ENCODE peak calls at places on chromosomes 1 and 21, in eight cellular contexts. One of them, this sample, is unnamed.

GRCh38 chr21:33968998-33969353 is 53.4 kb upstream of the ATP5PO start:
- DNase-seq in thyroid gland: no peak
- DNase-seq in A549: no peak
- DNase-seq in mammary epithelial cell: no peak
- DNase-seq in ascending aorta: no peak
- DNase-seq in upper lobe of right lung: no peak
- DNase-seq in sigmoid colon: no peak
- DNase-seq in lower lobe of right lung: no peak
- DNase-seq in this sample: no peak

GRCh38 chr1:175163702-175164101 is 28.9 kb downstream of the KIAA0040 start:
- DNase-seq in mammary epithelial cell: no peak
- DNase-seq in lower lobe of right lung: no peak
- DNase-seq in sigmoid colon: no peak
- DNase-seq in ascending aorta: no peak
- DNase-seq in thyroid gland: no peak
- DNase-seq in A549: no peak
- DNase-seq in upper lobe of right lung: no peak
- DNase-seq in this sample: no peak

GRCh38 chr1:212475151-212475550 is 42.4 kb downstream of the NENF start:
- DNase-seq in mammary epithelial cell: no peak
- DNase-seq in thyroid gland: no peak
- DNase-seq in upper lobe of right lung: peak; percentile 12
- DNase-seq in sigmoid colon: no peak
- DNase-seq in ascending aorta: no peak
- DNase-seq in lower lobe of right lung: no peak
- DNase-seq in A549: no peak
- DNase-seq in this sample: no peak

GRCh38 chr1:19179597-19180271 is 30.3 kb downstream of the UBR4 start:
- DNase-seq in ascending aorta: no peak
- DNase-seq in lower lobe of right lung: no peak
- DNase-seq in sigmoid colon: no peak
- DNase-seq in upper lobe of right lung: no peak
- DNase-seq in thyroid gland: no peak
- DNase-seq in A549: no peak
- DNase-seq in mammary epithelial cell: no peak
- DNase-seq in this sample: no peak

GRCh38 chr21:18350216-18350615 is 53.4 kb downstream of the TMPRSS15 start:
- DNase-seq in lower lobe of right lung: no peak
- DNase-seq in thyroid gland: no peak
- DNase-seq in A549: no peak
- DNase-seq in sigmoid colon: no peak
- DNase-seq in mammary epithelial cell: no peak
- DNase-seq in upper lobe of right lung: no peak
- DNase-seq in ascending aorta: no peak
- DNase-seq in this sample: no peak

GRCh38 chr1:241888232-241888631 is 40.2 kb downstream of the EXO1 start:
- DNase-seq in upper lobe of right lung: no peak
- DNase-seq in lower lobe of right lung: no peak
- DNase-seq in sigmoid colon: no peak
- DNase-seq in A549: no peak
- DNase-seq in mammary epithelial cell: peak; percentile 21
- DNase-seq in ascending aorta: no peak
- DNase-seq in thyroid gland: no peak
- DNase-seq in this sample: no peak

GRCh38 chr1:169201084-169201619 is 94.7 kb downstream of the ATP1B1 start:
- DNase-seq in thyroid gland: no peak
- DNase-seq in mammary epithelial cell: peak; percentile 58
- DNase-seq in A549: no peak
- DNase-seq in lower lobe of right lung: no peak
- DNase-seq in sigmoid colon: no peak
- DNase-seq in upper lobe of right lung: no peak
- DNase-seq in ascending aorta: no peak
- DNase-seq in this sample: no peak

GRCh38 chr1:212827831-212828278 is 19.6 kb downstream of the SPATA45 start:
- DNase-seq in thyroid gland: no peak
- DNase-seq in lower lobe of right lung: no peak
- DNase-seq in mammary epithelial cell: no peak
- DNase-seq in upper lobe of right lung: no peak
- DNase-seq in A549: no peak
- DNase-seq in sigmoid colon: no peak
- DNase-seq in ascending aorta: no peak
- DNase-seq in this sample: no peak

GRCh38 chr1:234555390-234556112 is 54.4 kb downstream of the IRF2BP2 start:
- DNase-seq in lower lobe of right lung: no peak
- DNase-seq in A549: no peak
- DNase-seq in upper lobe of right lung: no peak
- DNase-seq in thyroid gland: no peak
- DNase-seq in ascending aorta: no peak
- DNase-seq in sigmoid colon: no peak
- DNase-seq in mammary epithelial cell: no peak
- DNase-seq in this sample: no peak

GRCh38 chr1:55618203-55618602 is 403.0 kb upstream of the USP24 start:
- DNase-seq in A549: no peak
- DNase-seq in lower lobe of right lung: no peak
- DNase-seq in ascending aorta: no peak
- DNase-seq in sigmoid colon: no peak
- DNase-seq in thyroid gland: no peak
- DNase-seq in upper lobe of right lung: no peak
- DNase-seq in mammary epithelial cell: no peak
- DNase-seq in this sample: no peak

GRCh38 chr1:225445644-225446297 is 17.9 kb upstream of the LBR start:
- DNase-seq in mammary epithelial cell: peak; percentile 35
- DNase-seq in thyroid gland: peak; percentile 49
- DNase-seq in A549: no peak
- DNase-seq in sigmoid colon: peak; percentile 79
- DNase-seq in ascending aorta: no peak
- DNase-seq in upper lobe of right lung: peak; percentile 34
- DNase-seq in lower lobe of right lung: no peak
- DNase-seq in this sample: peak; percentile 32

GRCh38 chr21:31888936-31889371 is 16.1 kb downstream of the HUNK start:
- DNase-seq in mammary epithelial cell: no peak
- DNase-seq in ascending aorta: no peak
- DNase-seq in A549: peak; percentile 39
- DNase-seq in sigmoid colon: no peak
- DNase-seq in lower lobe of right lung: no peak
- DNase-seq in upper lobe of right lung: no peak
- DNase-seq in thyroid gland: peak; percentile 48
- DNase-seq in this sample: no peak

GRCh38 chr1:185319152-185319501 is 2.1 kb upstream of the IVNS1ABP start:
- DNase-seq in lower lobe of right lung: no peak
- DNase-seq in ascending aorta: no peak
- DNase-seq in sigmoid colon: no peak
- DNase-seq in upper lobe of right lung: no peak
- DNase-seq in A549: no peak
- DNase-seq in mammary epithelial cell: no peak
- DNase-seq in thyroid gland: no peak
- DNase-seq in this sample: no peak

GRCh38 chr21:34967509-34968289 is 81.4 kb downstream of the RUNX1 start:
- DNase-seq in lower lobe of right lung: no peak
- DNase-seq in thyroid gland: no peak
- DNase-seq in mammary epithelial cell: peak; percentile 10
- DNase-seq in ascending aorta: no peak
- DNase-seq in A549: peak; percentile 1
- DNase-seq in upper lobe of right lung: no peak
- DNase-seq in sigmoid colon: no peak
- DNase-seq in this sample: no peak

GRCh38 chr1:240555524-240555923 is 56.4 kb downstream of the GREM2 start:
- DNase-seq in A549: no peak
- DNase-seq in mammary epithelial cell: no peak
- DNase-seq in upper lobe of right lung: no peak
- DNase-seq in thyroid gland: no peak
- DNase-seq in lower lobe of right lung: no peak
- DNase-seq in sigmoid colon: no peak
- DNase-seq in ascending aorta: no peak
- DNase-seq in this sample: no peak

GRCh38 chr1:98709906-98710305 is 48.4 kb downstream of the SNX7 start:
- DNase-seq in sigmoid colon: no peak
- DNase-seq in lower lobe of right lung: no peak
- DNase-seq in thyroid gland: no peak
- DNase-seq in A549: no peak
- DNase-seq in upper lobe of right lung: no peak
- DNase-seq in mammary epithelial cell: peak; percentile 19
- DNase-seq in ascending aorta: no peak
- DNase-seq in this sample: no peak

GRCh38 chr1:225772323-225772768 is 5.3 kb upstream of the SRP9 start:
- DNase-seq in lower lobe of right lung: peak; percentile 86
- DNase-seq in upper lobe of right lung: peak; percentile 86
- DNase-seq in thyroid gland: peak; percentile 90
- DNase-seq in mammary epithelial cell: peak; percentile 87
- DNase-seq in A549: peak; percentile 87
- DNase-seq in sigmoid colon: peak; percentile 92
- DNase-seq in ascending aorta: no peak
- DNase-seq in this sample: no peak

GRCh38 chr1:62435231-62436038 is 1.4 kb upstream of the USP1 start:
- DNase-seq in lower lobe of right lung: peak; percentile 51
- DNase-seq in thyroid gland: peak; percentile 16
- DNase-seq in upper lobe of right lung: no peak
- DNase-seq in A549: no peak
- DNase-seq in sigmoid colon: peak; percentile 69
- DNase-seq in ascending aorta: no peak
- DNase-seq in mammary epithelial cell: no peak
- DNase-seq in this sample: no peak

GRCh38 chr1:53317651-53318539 is 10.0 kb downstream of the LRP8 start:
- DNase-seq in A549: no peak
- DNase-seq in upper lobe of right lung: no peak
- DNase-seq in lower lobe of right lung: peak; percentile 16
- DNase-seq in ascending aorta: no peak
- DNase-seq in mammary epithelial cell: no peak
- DNase-seq in sigmoid colon: no peak
- DNase-seq in thyroid gland: no peak
- DNase-seq in this sample: no peak

GRCh38 chr1:53316742-53317650 is 10.9 kb downstream of the LRP8 start:
- DNase-seq in ascending aorta: no peak
- DNase-seq in lower lobe of right lung: peak; percentile 39
- DNase-seq in mammary epithelial cell: no peak
- DNase-seq in upper lobe of right lung: no peak
- DNase-seq in thyroid gland: no peak
- DNase-seq in A549: no peak
- DNase-seq in sigmoid colon: no peak
- DNase-seq in this sample: no peak

GRCh38 chr1:53314606-53315005 is 13.3 kb downstream of the LRP8 start:
- DNase-seq in A549: no peak
- DNase-seq in lower lobe of right lung: peak; percentile 14
- DNase-seq in ascending aorta: no peak
- DNase-seq in mammary epithelial cell: no peak
- DNase-seq in sigmoid colon: no peak
- DNase-seq in thyroid gland: no peak
- DNase-seq in upper lobe of right lung: no peak
- DNase-seq in this sample: no peak

GRCh38 chr1:53315456-53316048 is 12.3 kb downstream of the LRP8 start:
- DNase-seq in sigmoid colon: no peak
- DNase-seq in upper lobe of right lung: no peak
- DNase-seq in thyroid gland: peak; percentile 41
- DNase-seq in A549: no peak
- DNase-seq in mammary epithelial cell: no peak
- DNase-seq in ascending aorta: no peak
- DNase-seq in lower lobe of right lung: peak; percentile 25
- DNase-seq in this sample: no peak

GRCh38 chr1:53316058-53316741 is 11.7 kb downstream of the LRP8 start:
- DNase-seq in lower lobe of right lung: peak; percentile 41
- DNase-seq in ascending aorta: no peak
- DNase-seq in A549: no peak
- DNase-seq in mammary epithelial cell: no peak
- DNase-seq in upper lobe of right lung: no peak
- DNase-seq in thyroid gland: no peak
- DNase-seq in sigmoid colon: no peak
- DNase-seq in this sample: no peak
- TF ChIP-seq CTCF in lower lobe of right lung: no peak
- TF ChIP-seq CTCF in ascending aorta: no peak
- TF ChIP-seq CTCF in A549: no peak
- TF ChIP-seq CTCF in mammary epithelial cell: no peak
- TF ChIP-seq CTCF in upper lobe of right lung: no peak
- TF ChIP-seq CTCF in thyroid gland: no peak
- TF ChIP-seq CTCF in sigmoid colon: no peak
- TF ChIP-seq CTCF in this sample: no peak

GRCh38 chr1:207027221-207027777 is 5.3 kb downstream of the C1orf116 start:
- DNase-seq in A549: peak; percentile 91
- DNase-seq in thyroid gland: no peak
- DNase-seq in mammary epithelial cell: peak; percentile 99
- DNase-seq in lower lobe of right lung: peak; percentile 63
- DNase-seq in ascending aorta: no peak
- DNase-seq in sigmoid colon: no peak
- DNase-seq in upper lobe of right lung: peak; percentile 75
- DNase-seq in this sample: peak; percentile 52
- H3K4me3 ChIP-seq in A549: no peak overlapping the region
- H3K4me3 ChIP-seq in thyroid gland: no peak overlapping the region
- H3K4me3 ChIP-seq in mammary epithelial cell: peak overlapping the region; percentile 48
- H3K4me3 ChIP-seq in lower lobe of right lung: peak overlapping the region; percentile 53
- H3K4me3 ChIP-seq in ascending aorta: no peak overlapping the region
- H3K4me3 ChIP-seq in sigmoid colon: no peak overlapping the region
- H3K4me3 ChIP-seq in upper lobe of right lung: peak overlapping the region; percentile 47
- H3K4me3 ChIP-seq in this sample: peak overlapping the region; percentile 16

DNA sequence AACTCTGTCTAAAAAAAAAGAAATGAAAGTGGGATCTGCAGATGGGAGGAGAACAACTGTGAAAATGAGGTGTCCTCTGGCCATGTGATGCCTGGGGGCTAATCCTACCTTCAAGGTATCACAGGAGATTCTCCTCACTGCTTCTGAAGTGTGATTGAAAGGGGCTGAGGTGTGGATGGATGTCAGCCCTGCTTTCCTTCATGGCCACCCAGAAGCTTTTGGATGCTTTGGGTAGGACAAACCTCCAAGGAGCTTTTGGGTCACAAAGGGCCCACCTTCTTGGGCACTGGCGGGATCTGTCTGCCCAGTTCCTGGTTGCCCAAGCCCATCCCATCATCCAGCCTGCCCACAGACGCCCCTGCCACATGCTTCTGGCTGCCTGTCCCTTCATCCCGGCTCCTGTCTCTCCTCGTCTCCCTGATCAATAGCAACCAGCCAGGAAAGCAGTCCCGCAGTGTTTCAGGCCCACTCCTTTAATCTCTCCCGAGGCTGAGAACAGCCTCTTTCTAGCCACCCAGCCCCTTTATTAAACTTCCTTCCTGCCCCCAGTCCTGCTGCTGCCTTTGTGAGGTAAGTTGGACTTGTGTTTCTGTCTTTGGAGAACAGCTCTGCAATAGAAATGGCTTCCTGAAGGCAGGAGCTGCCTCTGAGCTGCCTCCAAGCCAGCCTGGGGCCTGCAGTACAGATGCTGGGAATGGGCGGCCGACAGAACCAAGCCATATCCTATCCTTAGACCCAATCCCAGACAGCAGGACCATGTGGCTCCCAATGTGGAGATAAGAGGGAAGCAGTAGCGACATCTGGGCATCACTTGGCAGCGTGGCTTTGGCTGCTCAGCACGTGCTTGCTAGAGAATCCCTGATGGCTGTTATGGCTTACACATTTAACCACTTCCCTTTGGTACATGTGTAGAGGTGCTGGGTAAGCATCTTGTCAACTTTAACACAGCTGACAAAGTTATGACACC is 87.4 kb downstream of the MAN1C1 start:
- DNase-seq in ascending aorta: peak; percentile 40
- DNase-seq in thyroid gland: no peak
- DNase-seq in upper lobe of right lung: no peak
- DNase-seq in mammary epithelial cell: no peak
- DNase-seq in lower lobe of right lung: no peak
- DNase-seq in A549: no peak
- DNase-seq in sigmoid colon: peak; percentile 64
- DNase-seq in this sample: no peak
- H3K4me1 ChIP-seq in ascending aorta: peaks cover 23% of the 10 kb centered on the region
- H3K4me1 ChIP-seq in thyroid gland: peaks cover 83% of the 10 kb centered on the region
- H3K4me1 ChIP-seq in upper lobe of right lung: peaks cover 47% of the 10 kb centered on the region
- H3K4me1 ChIP-seq in mammary epithelial cell: peaks cover 18% of the 10 kb centered on the region
- H3K4me1 ChIP-seq in lower lobe of right lung: peaks cover 65% of the 10 kb centered on the region
- H3K4me1 ChIP-seq in A549: peaks cover 11% of the 10 kb centered on the region
- H3K4me1 ChIP-seq in sigmoid colon: peaks cover 84% of the 10 kb centered on the region
- H3K4me1 ChIP-seq in this sample: peaks cover 22% of the 10 kb centered on the region

GRCh38 chr1:21468597-21468996 is 28.7 kb downstream of the NBPF3 start:
- DNase-seq in mammary epithelial cell: no peak
- DNase-seq in A549: no peak
- DNase-seq in upper lobe of right lung: no peak
- DNase-seq in lower lobe of right lung: no peak
- DNase-seq in ascending aorta: no peak
- DNase-seq in sigmoid colon: no peak
- DNase-seq in thyroid gland: peak; percentile 51
- DNase-seq in this sample: no peak
- TF ChIP-seq CTCF in mammary epithelial cell: peak; percentile 23
- TF ChIP-seq CTCF in A549: peak; percentile 19
- TF ChIP-seq CTCF in upper lobe of right lung: peak; percentile 23
- TF ChIP-seq CTCF in lower lobe of right lung: peak; percentile 26
- TF ChIP-seq CTCF in ascending aorta: no peak
- TF ChIP-seq CTCF in sigmoid colon: no peak
- TF ChIP-seq CTCF in thyroid gland: peak; percentile 30
- TF ChIP-seq CTCF in this sample: no peak

This sample was measured in left lung.